ENCODE peak calls at places on chromosome 7, in ten cellular contexts. Y is NCI-H1092 treated with DMSO at 0.1 percent for 48 hours; L is activated CD4-positive, alpha-beta T cell treated with anti-CD3 and anti-CD28 coated beads, Interleukin-2, amount 50 U/mL, for 24 hours; S is sciatic nerve; U is cardiac fibroblast; C is H9; J is GM06990; E is stimulated activated CD4-positive, alpha-beta T cell treated with anti-CD3 and anti-CD28 coated beads, Interleukin-1b, Interleukin-23, amount 100 ng/mL, for 4 hours; W is ACHN; B is ELR. K is an unnamed sample.

GRCh38 chr7:78642751-78643150 is 810.7 kb downstream of the MAGI2 start:
- DNase-seq in Y (no peak), L (no peak), S (no peak), U (no peak), C (no peak), J (no peak), E (no peak), W (no peak), B (no peak), K (no peak)

GRCh38 chr7:99210265-99210970 is 2.5 kb upstream of the KPNA7 start:
- DNase-seq in Y (no peak), L (no peak), S (no peak), U (peak; percentile 23), C (no peak), J (no peak), E (no peak), W (no peak), B (no peak), K (peak; percentile 36)

GRCh38 chr7:111730476-111731300 is 168.4 kb upstream of the IMMP2L start:
- DNase-seq in Y (peak; percentile 53), L (no peak), S (no peak), U (peak; percentile 34), C (no peak), J (no peak), E (no peak), W (peak; percentile 66), B (peak; percentile 59), K (no peak)

GRCh38 chr7:149815121-149815520 is 23.1 kb upstream of the ZNF862 start:
- DNase-seq in Y (no peak), L (no peak), S (no peak), U (no peak), C (no peak), J (no peak), E (no peak), W (no peak), B (no peak), K (no peak)

GRCh38 chr7:92997144-92997543 is 120.6 kb downstream of the SAMD9 start:
- DNase-seq in Y (no peak), L (no peak), S (no peak), U (no peak), C (no peak), J (no peak), E (no peak), W (no peak), B (no peak), K (no peak)

GRCh38 chr7:104450861-104451260 is 122.5 kb downstream of the LHFPL3 start:
- DNase-seq in Y (no peak), L (no peak), S (no peak), U (no peak), C (no peak), J (no peak), E (no peak), W (no peak), B (no peak), K (no peak)

GRCh38 chr7:31785081-31785480 is 98.1 kb downstream of the PPP1R17 start:
- DNase-seq in Y (no peak), L (no peak), S (no peak), U (no peak), C (no peak), J (no peak), E (no peak), W (no peak), B (no peak), K (no peak)

GRCh38 chr7:8282162-8282561 is 20.2 kb upstream of the ICA1 start:
- DNase-seq in Y (no peak), L (no peak), S (no peak), U (no peak), C (no peak), J (no peak), E (no peak), W (no peak), B (no peak), K (no peak)

GRCh38 chr7:74138945-74139843 is 35.0 kb upstream of the EIF4H start:
- DNase-seq in Y (no peak), L (no peak), S (no peak), U (no peak), C (peak; percentile 93), J (no peak), E (no peak), W (no peak), B (no peak), K (no peak)

GRCh38 chr7:28065308-28065707 is 115.3 kb downstream of the JAZF1 start:
- DNase-seq in Y (no peak), L (no peak), S (no peak), U (peak; percentile 64), C (no peak), J (no peak), E (no peak), W (no peak), B (no peak), K (no peak)

GRCh38 chr7:964401-965231 is 10.1 kb upstream of the ADAP1 start:
- DNase-seq in Y (no peak), L (no peak), S (no peak), U (peak; percentile 69), C (peak; percentile 66), J (no peak), E (no peak), W (peak; percentile 17), B (peak; percentile 37), K (peak; percentile 62)